ENCODE peak calls at places on chromosomes 16 and 17, in eight cellular contexts. One of them, this sample, is unnamed.

GRCh38 chr16:8928467-8928957 is 35.2 kb downstream of the USP7 start:
- DNase-seq in nephron progenitor cell: no peak
- DNase-seq in heart right ventricle: no peak
- DNase-seq in BJ: no peak
- DNase-seq in dorsolateral prefrontal cortex: no peak
- DNase-seq in WTC11: no peak
- DNase-seq in uterus: no peak
- DNase-seq in B cell: no peak
- DNase-seq in this sample: no peak

GRCh38 chr16:73848993-73849392 is 447.6 kb upstream of the PSMD7 start:
- DNase-seq in dorsolateral prefrontal cortex: no peak
- DNase-seq in BJ: no peak
- DNase-seq in nephron progenitor cell: no peak
- DNase-seq in uterus: no peak
- DNase-seq in heart right ventricle: no peak
- DNase-seq in B cell: no peak
- DNase-seq in WTC11: no peak
- DNase-seq in this sample: no peak

GRCh38 chr16:81997738-81998137 is 13.5 kb downstream of the SDR42E1 start:
- DNase-seq in uterus: no peak
- DNase-seq in nephron progenitor cell: no peak
- DNase-seq in WTC11: no peak
- DNase-seq in B cell: no peak
- DNase-seq in BJ: peak
- DNase-seq in dorsolateral prefrontal cortex: no peak
- DNase-seq in heart right ventricle: no peak
- DNase-seq in this sample: no peak

GRCh38 chr17:66943484-66943883 is 21.0 kb upstream of the CACNG4 start:
- DNase-seq in BJ: no peak
- DNase-seq in heart right ventricle: no peak
- DNase-seq in B cell: no peak
- DNase-seq in uterus: no peak
- DNase-seq in WTC11: no peak
- DNase-seq in dorsolateral prefrontal cortex: no peak
- DNase-seq in nephron progenitor cell: no peak
- DNase-seq in this sample: no peak

GRCh38 chr17:10420811-10421210 is 939 bp downstream of the MYH8 start:
- DNase-seq in WTC11: no peak
- DNase-seq in nephron progenitor cell: no peak
- DNase-seq in B cell: no peak
- DNase-seq in uterus: no peak
- DNase-seq in BJ: no peak
- DNase-seq in dorsolateral prefrontal cortex: no peak
- DNase-seq in heart right ventricle: no peak
- DNase-seq in this sample: no peak

GRCh38 chr17:72244942-72245341 is 124.1 kb downstream of the SOX9 start:
- DNase-seq in uterus: no peak
- DNase-seq in dorsolateral prefrontal cortex: no peak
- DNase-seq in nephron progenitor cell: no peak
- DNase-seq in BJ: no peak
- DNase-seq in WTC11: no peak
- DNase-seq in heart right ventricle: no peak
- DNase-seq in B cell: no peak
- DNase-seq in this sample: no peak

GRCh38 chr17:588519-588918 is 126.1 kb downstream of the VPS53 start:
- DNase-seq in B cell: no peak
- DNase-seq in heart right ventricle: no peak
- DNase-seq in uterus: no peak
- DNase-seq in WTC11: no peak
- DNase-seq in nephron progenitor cell: no peak
- DNase-seq in dorsolateral prefrontal cortex: no peak
- DNase-seq in BJ: no peak
- DNase-seq in this sample: no peak

GRCh38 chr17:43562679-43563146 is 16.6 kb upstream of the ETV4 start:
- DNase-seq in heart right ventricle: no peak
- DNase-seq in nephron progenitor cell: peak
- DNase-seq in dorsolateral prefrontal cortex: no peak
- DNase-seq in B cell: no peak
- DNase-seq in BJ: no peak
- DNase-seq in uterus: peak
- DNase-seq in WTC11: no peak
- DNase-seq in this sample: no peak

GRCh38 chr17:76195281-76196096 is 44.8 kb downstream of the RNF157 start:
- DNase-seq in BJ: no peak
- DNase-seq in WTC11: no peak
- DNase-seq in nephron progenitor cell: no peak
- DNase-seq in heart right ventricle: no peak
- DNase-seq in dorsolateral prefrontal cortex: no peak
- DNase-seq in B cell: no peak
- DNase-seq in uterus: no peak
- DNase-seq in this sample: no peak

GRCh38 chr16:16075463-16076399 is 126.3 kb downstream of the ABCC1 start:
- DNase-seq in uterus: no peak
- DNase-seq in dorsolateral prefrontal cortex: peak
- DNase-seq in B cell: no peak
- DNase-seq in heart right ventricle: peak
- DNase-seq in BJ: peak
- DNase-seq in WTC11: no peak
- DNase-seq in nephron progenitor cell: no peak
- DNase-seq in this sample: no peak

GRCh38 chr16:48524348-48525200 is 85.4 kb downstream of the N4BP1 start:
- DNase-seq in dorsolateral prefrontal cortex: no peak
- DNase-seq in heart right ventricle: no peak
- DNase-seq in B cell: no peak
- DNase-seq in uterus: no peak
- DNase-seq in BJ: no peak
- DNase-seq in WTC11: no peak
- DNase-seq in nephron progenitor cell: no peak
- DNase-seq in this sample: no peak

GRCh38 chr17:56594528-56595418 is 1.3 kb downstream of the NOG start:
- DNase-seq in uterus: no peak
- DNase-seq in heart right ventricle: no peak
- DNase-seq in WTC11: peak
- DNase-seq in dorsolateral prefrontal cortex: no peak
- DNase-seq in nephron progenitor cell: no peak
- DNase-seq in BJ: no peak
- DNase-seq in B cell: peak
- DNase-seq in this sample: peak

GRCh38 chr16:79469999-79470398 is 130.5 kb downstream of the MAF start:
- DNase-seq in WTC11: no peak
- DNase-seq in uterus: no peak
- DNase-seq in heart right ventricle: peak
- DNase-seq in dorsolateral prefrontal cortex: no peak
- DNase-seq in BJ: no peak
- DNase-seq in nephron progenitor cell: no peak
- DNase-seq in B cell: no peak
- DNase-seq in this sample: no peak

GRCh38 chr17:75754378-75755204 is 10.4 kb downstream of the GALK1 start:
- DNase-seq in uterus: peak
- DNase-seq in WTC11: no peak
- DNase-seq in heart right ventricle: no peak
- DNase-seq in BJ: no peak
- DNase-seq in dorsolateral prefrontal cortex: no peak
- DNase-seq in B cell: peak
- DNase-seq in nephron progenitor cell: no peak
- DNase-seq in this sample: no peak

GRCh38 chr17:2138318-2138717 is 83.4 kb downstream of the HIC1 start:
- DNase-seq in uterus: no peak
- DNase-seq in nephron progenitor cell: no peak
- DNase-seq in B cell: peak
- DNase-seq in BJ: no peak
- DNase-seq in heart right ventricle: no peak
- DNase-seq in dorsolateral prefrontal cortex: no peak
- DNase-seq in WTC11: no peak
- DNase-seq in this sample: no peak

GRCh38 chr17:7894226-7894625 is 5.6 kb downstream of the CHD3 start:
- DNase-seq in WTC11: no peak
- DNase-seq in dorsolateral prefrontal cortex: no peak
- DNase-seq in heart right ventricle: no peak
- DNase-seq in BJ: no peak
- DNase-seq in nephron progenitor cell: no peak
- DNase-seq in B cell: no peak
- DNase-seq in uterus: no peak
- DNase-seq in this sample: no peak

GRCh38 chr17:39152134-39152884 is 872 bp upstream of the PLXDC1 start:
- DNase-seq in nephron progenitor cell: peak
- DNase-seq in B cell: no peak
- DNase-seq in heart right ventricle: peak
- DNase-seq in BJ: no peak
- DNase-seq in WTC11: peak
- DNase-seq in dorsolateral prefrontal cortex: peak
- DNase-seq in uterus: peak
- DNase-seq in this sample: no peak

GRCh38 chr16:51500306-51500705 is 349.2 kb upstream of the SALL1 start:
- DNase-seq in nephron progenitor cell: no peak
- DNase-seq in uterus: no peak
- DNase-seq in heart right ventricle: no peak
- DNase-seq in BJ: no peak
- DNase-seq in dorsolateral prefrontal cortex: no peak
- DNase-seq in B cell: no peak
- DNase-seq in WTC11: no peak
- DNase-seq in this sample: no peak

DNA sequence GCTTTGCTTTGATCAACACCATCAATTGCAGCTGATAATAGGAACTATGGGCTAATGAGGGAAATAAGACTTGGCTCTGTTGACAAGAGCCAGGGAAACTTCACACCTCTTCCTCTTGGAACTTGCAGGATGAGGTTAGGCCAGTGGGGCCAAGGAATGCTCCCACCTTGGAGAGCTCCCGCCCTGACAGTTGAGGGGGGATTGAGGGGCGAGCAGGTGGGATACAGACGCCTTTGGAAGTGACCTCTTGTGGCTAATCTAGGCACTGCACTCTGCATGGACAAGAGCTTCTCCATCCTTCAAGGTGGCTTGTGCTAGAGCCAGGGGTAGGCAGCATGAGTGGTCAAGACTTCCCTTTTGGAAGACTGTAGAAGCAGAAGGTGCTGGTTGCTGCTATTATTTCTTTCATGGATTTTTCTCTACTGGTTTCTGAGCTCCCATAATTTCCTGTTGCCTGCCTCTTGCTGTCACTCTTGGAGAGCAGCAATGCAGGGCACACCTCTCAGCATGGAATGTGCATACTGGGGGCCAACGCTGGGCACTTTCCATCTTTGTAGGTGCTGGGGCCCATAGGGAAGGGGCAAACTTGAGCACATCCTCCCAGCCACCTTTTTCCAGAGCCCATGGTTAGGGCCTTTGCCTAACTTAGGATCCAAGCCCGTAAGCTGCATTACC is 2.3 kb upstream of the PHF12 start:
- DNase-seq in dorsolateral prefrontal cortex: peak
- DNase-seq in BJ: no peak
- DNase-seq in heart right ventricle: no peak
- DNase-seq in uterus: peak
- DNase-seq in WTC11: peak
- DNase-seq in nephron progenitor cell: peak
- DNase-seq in B cell: peak
- DNase-seq in this sample: peak
- TF ChIP-seq CTCF in dorsolateral prefrontal cortex: peak
- TF ChIP-seq CTCF in BJ: peak
- TF ChIP-seq CTCF in heart right ventricle: peak
- TF ChIP-seq CTCF in uterus: peak
- TF ChIP-seq CTCF in WTC11: peak
- TF ChIP-seq CTCF in nephron progenitor cell: peak
- TF ChIP-seq CTCF in B cell: peak
- TF ChIP-seq CTCF in this sample: peak

DNA sequence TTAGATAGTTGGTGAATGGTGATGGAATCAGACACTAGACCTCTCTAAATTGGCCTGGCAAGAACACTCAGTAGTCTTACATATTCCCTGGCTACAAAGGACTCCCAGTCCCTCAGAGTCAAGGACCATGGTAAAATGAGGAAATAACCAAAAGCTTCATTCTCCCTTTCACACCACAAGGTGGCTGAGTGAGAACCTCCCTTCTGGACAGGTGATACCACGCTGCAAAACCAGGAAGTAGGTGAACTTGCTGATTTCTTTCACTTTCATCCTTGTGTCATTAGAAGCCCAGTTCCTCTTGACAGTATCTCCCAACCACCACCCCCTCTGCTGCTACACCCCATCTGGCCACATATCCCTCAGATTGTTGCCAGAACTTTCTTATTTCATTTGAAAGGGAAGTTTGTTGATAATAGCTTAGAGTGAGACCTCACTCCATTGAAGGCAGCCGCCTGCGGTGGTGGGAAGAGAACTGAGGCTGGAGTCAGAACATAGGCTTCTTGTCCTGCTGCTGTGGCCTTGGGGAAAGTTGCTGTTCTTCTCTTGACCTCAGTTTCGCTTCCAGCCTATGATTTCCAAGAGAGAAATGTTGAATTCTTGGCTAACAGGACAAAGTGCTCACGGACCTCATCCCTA is 290.6 kb upstream of the CCL2 start:
- DNase-seq in nephron progenitor cell: no peak
- DNase-seq in B cell: peak
- DNase-seq in WTC11: no peak
- DNase-seq in dorsolateral prefrontal cortex: no peak
- DNase-seq in BJ: no peak
- DNase-seq in uterus: no peak
- DNase-seq in heart right ventricle: no peak
- DNase-seq in this sample: no peak
- TF ChIP-seq CTCF in nephron progenitor cell: no peak
- TF ChIP-seq CTCF in B cell: peak
- TF ChIP-seq CTCF in WTC11: peak
- TF ChIP-seq CTCF in dorsolateral prefrontal cortex: no peak
- TF ChIP-seq CTCF in BJ: no peak
- TF ChIP-seq CTCF in uterus: no peak
- TF ChIP-seq CTCF in heart right ventricle: no peak
- TF ChIP-seq CTCF in this sample: no peak

GRCh38 chr16:86575754-86576557 is 2.4 kb upstream of the FOXL1 start:
- DNase-seq in WTC11: peak
- DNase-seq in BJ: peak
- DNase-seq in nephron progenitor cell: peak
- DNase-seq in uterus: peak
- DNase-seq in dorsolateral prefrontal cortex: no peak
- DNase-seq in B cell: peak
- DNase-seq in heart right ventricle: peak
- DNase-seq in this sample: peak
- TF ChIP-seq CTCF in WTC11: no peak
- TF ChIP-seq CTCF in BJ: peak
- TF ChIP-seq CTCF in nephron progenitor cell: peak
- TF ChIP-seq CTCF in uterus: peak
- TF ChIP-seq CTCF in dorsolateral prefrontal cortex: peak
- TF ChIP-seq CTCF in B cell: no peak
- TF ChIP-seq CTCF in heart right ventricle: peak
- TF ChIP-seq CTCF in this sample: peak

DNA sequence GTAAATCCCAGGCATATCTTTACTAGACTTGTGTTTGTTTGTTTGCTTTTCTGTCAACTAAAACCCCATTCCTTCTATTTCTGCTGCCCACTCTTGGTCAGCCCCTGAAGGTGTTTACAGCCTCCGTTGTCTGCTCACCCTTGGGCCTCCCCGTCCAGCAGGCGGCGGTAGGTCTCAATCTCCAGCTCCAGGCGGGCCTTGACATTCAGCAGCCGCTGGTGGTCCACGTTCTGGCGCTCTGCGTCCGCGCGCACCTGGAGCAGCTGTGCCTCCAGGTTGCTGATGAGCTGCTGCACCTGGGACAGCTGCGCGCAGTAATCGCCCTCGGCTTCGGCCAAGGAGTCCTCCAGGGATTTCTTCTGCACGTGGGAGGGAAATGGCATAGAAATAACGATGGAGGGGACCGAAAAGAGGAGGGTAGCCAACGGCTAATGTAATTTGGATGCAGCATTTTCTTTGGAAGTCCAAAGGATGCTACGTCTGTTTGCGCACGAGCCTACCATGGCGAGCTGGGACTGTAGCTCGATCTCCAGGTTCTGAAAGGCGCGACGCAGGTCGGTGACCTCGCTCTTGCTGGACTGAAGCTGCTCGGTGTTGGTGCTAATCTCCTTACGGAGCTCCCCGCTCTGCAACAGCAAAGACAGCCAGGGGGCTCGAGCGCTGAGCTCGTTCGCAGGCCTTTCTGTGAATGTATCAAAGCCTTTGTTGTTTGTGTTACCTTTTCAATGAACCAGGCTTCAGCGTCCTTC is 3.9 kb downstream of the KRT12 start:
- DNase-seq in B cell: peak
- DNase-seq in uterus: no peak
- DNase-seq in dorsolateral prefrontal cortex: no peak
- DNase-seq in heart right ventricle: peak
- DNase-seq in nephron progenitor cell: peak
- DNase-seq in BJ: no peak
- DNase-seq in WTC11: peak
- DNase-seq in this sample: peak
- TF ChIP-seq CTCF in B cell: no peak
- TF ChIP-seq CTCF in uterus: no peak
- TF ChIP-seq CTCF in dorsolateral prefrontal cortex: no peak
- TF ChIP-seq CTCF in heart right ventricle: peak
- TF ChIP-seq CTCF in nephron progenitor cell: peak
- TF ChIP-seq CTCF in BJ: no peak
- TF ChIP-seq CTCF in WTC11: peak
- TF ChIP-seq CTCF in this sample: peak

This sample was measured in neural crest cell.